ENCODE peak calls at places on chromosomes 13 and 19, in nine cellular contexts. D is A549, P is GM23338, J is K562, X is GM12878, V is SK-N-SH, H is HepG2, F is HCT116, M is Panc1. Y is an unnamed sample.

GRCh38 chr19:21130097-21130775 is 11.6 kb upstream of the ZNF431 start:
- DNase-seq in P (no peak), X (no peak), J (no peak), M (no peak), F (no peak), H (no peak), V (no peak), D (no peak), Y (no peak)

GRCh38 chr13:44231786-44232516 is 141.7 kb upstream of the SERP2 start:
- DNase-seq in V (no peak), P (peak; percentile 77), J (no peak), D (peak; percentile 84), X (no peak), M (no peak), H (peak; percentile 46), F (peak; percentile 97), Y (no peak)

GRCh38 chr13:97211357-97211756 is 10.8 kb upstream of the MBNL2 start:
- DNase-seq in P (no peak), F (no peak), H (no peak), J (no peak), V (no peak), D (no peak), M (no peak), X (no peak), Y (no peak)

GRCh38 chr19:4916292-4917082 is 7.2 kb downstream of the UHRF1 start:
- DNase-seq in D (no peak), F (no peak), H (no peak), V (no peak), P (no peak), J (no peak), M (no peak), X (no peak), Y (no peak)

GRCh38 chr13:33205804-33206221 is 79.7 kb downstream of the STARD13 start:
- DNase-seq in M (no peak), X (no peak), F (no peak), J (no peak), P (peak; percentile 32), V (peak; percentile 33), D (no peak), H (no peak), Y (no peak)

GRCh38 chr13:85347251-85347650 is 452.0 kb downstream of the SLITRK6 start:
- DNase-seq in D (no peak), F (no peak), P (no peak), M (no peak), V (no peak), X (no peak), H (no peak), J (no peak), Y (no peak)

GRCh38 chr19:45978156-45978555 is 4.5 kb upstream of the NOVA2 start:
- DNase-seq in F (no peak), H (no peak), P (no peak), V (no peak), D (no peak), M (no peak), J (no peak), X (no peak), Y (no peak)

GRCh38 chr13:77574076-77574475 is 38.6 kb downstream of the SCEL start:
- DNase-seq in P (no peak), V (no peak), X (no peak), D (no peak), J (no peak), M (no peak), H (no peak), F (no peak), Y (no peak)

GRCh38 chr19:44712864-44713515 is 14.0 kb downstream of the CEACAM16 start:
- DNase-seq in H (peak; percentile 65), F (no peak), X (no peak), V (no peak), D (no peak), P (peak; percentile 66), M (no peak), J (peak; percentile 43), Y (peak; percentile 61)

GRCh38 chr19:39953915-39954314 is 17.1 kb upstream of the PSMC4 start:
- DNase-seq in M (no peak), J (no peak), D (no peak), F (no peak), X (no peak), H (no peak), P (no peak), V (no peak), Y (no peak)

GRCh38 chr13:76937416-76937815 is 10.9 kb upstream of the ACOD1 start:
- DNase-seq in H (no peak), J (no peak), M (no peak), V (no peak), P (no peak), D (peak; percentile 3), X (no peak), F (peak; percentile 3), Y (no peak)

GRCh38 chr13:93859666-93860065 is 619.8 kb downstream of the DCT start:
- DNase-seq in V (no peak), P (no peak), F (no peak), D (no peak), X (no peak), M (no peak), H (no peak), J (no peak), Y (no peak)

GRCh38 chr13:48404952-48405351 is 8.0 kb downstream of the LPAR6 start:
- DNase-seq in F (no peak), V (no peak), M (no peak), X (no peak), J (no peak), H (no peak), P (no peak), D (no peak), Y (no peak)

GRCh38 chr19:13817615-13818371 is 22.6 kb downstream of the ZSWIM4 start:
- DNase-seq in J (peak; percentile 90), D (no peak), H (no peak), V (no peak), F (no peak), P (peak; percentile 99), M (no peak), X (no peak), Y (no peak)

GRCh38 chr13:27613623-27614022 is 6.7 kb downstream of the LNX2 start:
- DNase-seq in V (no peak), D (no peak), P (no peak), F (no peak), X (no peak), H (no peak), J (no peak), M (no peak), Y (no peak)

DNA sequence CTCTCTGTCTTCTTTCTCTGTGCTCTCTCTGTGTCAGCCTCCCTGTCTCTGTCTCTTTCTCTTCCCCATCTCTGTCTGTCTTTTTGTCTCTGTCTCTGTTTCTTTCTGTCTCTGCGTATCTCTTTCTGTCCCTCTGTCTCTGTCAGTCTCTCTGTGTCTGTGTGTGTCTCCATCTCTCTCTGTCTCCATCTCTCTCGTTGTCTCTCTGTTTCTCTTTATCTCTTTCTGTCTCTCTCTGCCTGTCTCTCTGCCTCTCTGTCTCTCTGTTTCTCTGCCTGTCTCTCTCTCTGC is 15.6 kb upstream of the TCF3 start:
- DNase-seq in P (no peak), J (no peak), X (no peak), H (no peak), D (no peak), V (no peak), F (no peak), M (no peak), Y (no peak)
- TF ChIP-seq REST in P (no peak), J (no peak), X (no peak), H (no peak), D (no peak), V (no peak), F (no peak), M (no peak), Y (no peak)

GRCh38 chr19:8307965-8308866 is at the start of gene CD320:
- DNase-seq in F (peak; percentile 84), X (peak; percentile 63), M (peak; percentile 69), P (peak; percentile 94), D (peak; percentile 88), H (peak; percentile 86), V (peak; percentile 97), J (peak; percentile 96), Y (no peak)
- H3K4me3 ChIP-seq in F (peak within 1 kb of the TSS; percentile 76), X (peak within 1 kb of the TSS; percentile 91), M (peak within 1 kb of the TSS; percentile 51), P (peak within 1 kb of the TSS; percentile 91), D (peak within 1 kb of the TSS; percentile 53), H (peak within 1 kb of the TSS; percentile 50), V (peak within 1 kb of the TSS; percentile 67), J (peak within 1 kb of the TSS; percentile 51), Y (peak within 1 kb of the TSS; percentile 38)

GRCh38 chr19:29667390-29667783 is 2.1 kb downstream of the PLEKHF1 start:
- DNase-seq in F (no peak), D (no peak), J (no peak), P (no peak), V (no peak), X (no peak), H (no peak), M (no peak), Y (no peak)

GRCh38 chr19:29666634-29667389 is 1.6 kb downstream of the PLEKHF1 start:
- DNase-seq in M (no peak), P (peak; percentile 71), D (no peak), V (no peak), J (peak; percentile 58), H (peak; percentile 55), F (no peak), X (no peak), Y (no peak)

GRCh38 chr19:29665826-29666633 is 769 bp downstream of the PLEKHF1 start:
- DNase-seq in F (no peak), X (no peak), J (peak; percentile 33), D (no peak), P (peak; percentile 90), V (peak; percentile 70), H (no peak), M (no peak), Y (no peak)

GRCh38 chr19:29668746-29669609 is 3.7 kb downstream of the PLEKHF1 start:
- DNase-seq in M (no peak), V (no peak), F (no peak), D (no peak), X (no peak), H (no peak), J (no peak), P (no peak), Y (no peak)

GRCh38 chr19:29667941-29668340 is 2.7 kb downstream of the PLEKHF1 start:
- DNase-seq in J (no peak), M (no peak), F (no peak), H (no peak), P (no peak), V (no peak), X (no peak), D (no peak), Y (no peak)
- TF ChIP-seq REST in J (no peak), M (no peak), F (no peak), H (no peak), P (no peak), V (no peak), X (no peak), D (no peak), Y (no peak)

DNA sequence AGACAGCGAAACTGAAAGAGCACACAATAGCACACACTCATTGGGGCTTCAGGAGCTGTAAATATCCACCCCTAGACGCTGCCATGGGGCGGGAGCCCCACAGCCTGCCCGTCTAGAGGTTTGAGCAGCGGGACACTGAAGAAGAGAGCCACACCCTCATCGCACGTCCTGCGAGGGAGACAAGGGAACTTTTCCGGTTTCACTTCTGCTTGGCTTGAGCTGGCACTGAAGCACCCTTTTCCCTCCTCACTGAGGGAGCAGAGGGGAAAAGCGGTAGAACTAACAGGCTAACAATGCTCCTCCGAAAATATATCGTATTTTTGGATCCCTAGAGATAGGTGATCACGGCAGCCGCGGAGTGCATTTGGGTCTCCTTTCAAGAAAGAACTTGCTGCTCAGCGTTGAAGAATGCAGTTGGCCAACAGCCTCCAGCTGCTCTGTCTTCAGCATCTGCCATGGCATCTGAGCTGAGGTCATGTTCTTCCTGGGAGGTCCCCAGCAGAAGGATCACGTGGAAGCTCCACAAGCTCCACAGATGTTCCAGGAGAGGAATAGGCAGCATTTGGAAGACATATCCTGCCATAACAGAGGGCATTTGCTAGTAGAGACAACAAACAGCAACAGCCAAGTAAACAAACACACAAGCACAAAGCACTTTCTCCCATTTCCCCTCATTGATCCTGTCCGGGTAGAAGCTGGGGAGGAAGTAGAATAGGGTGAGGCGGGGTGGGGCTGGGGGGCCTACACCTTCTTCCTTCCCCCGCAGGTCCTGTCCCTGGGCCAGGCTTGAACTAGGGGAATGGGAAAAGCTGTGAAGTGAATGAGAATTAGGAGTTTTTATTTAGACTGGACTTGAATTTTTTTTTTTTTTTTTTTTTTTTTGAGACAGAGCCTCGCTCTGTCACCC is 44.8 kb upstream of the ALOX5AP start:
- DNase-seq in F (no peak), H (no peak), P (no peak), X (no peak), D (peak; percentile 49), V (no peak), M (no peak), J (peak; percentile 31), Y (peak; percentile 75)
- H3K4me3 ChIP-seq in F (peak overlapping the region; percentile 42), H (peak overlapping the region; percentile 52), P (no peak overlapping the region), X (no peak overlapping the region), D (peak overlapping the region; percentile 36), V (no peak overlapping the region), M (peak overlapping the region; percentile 34), J (peak overlapping the region; percentile 32), Y (peak overlapping the region; percentile 27)

Y was measured in HL-60.